ENCODE peak calls at places on chromosomes 13 and 19, in four cellular contexts. S is transverse colon, K is heart right ventricle, E is left ventricle myocardium inferior. D is an unnamed sample.

GRCh38 chr19:11264452-11265176 is 2.3 kb upstream of the DOCK6 start:
- DNase-seq in S (peak), K (peak), E (peak), D (no peak)

GRCh38 chr19:14146789-14147216 is 10.4 kb upstream of the ASF1B start:
- DNase-seq in S (no peak), K (no peak), E (no peak), D (no peak)

GRCh38 chr19:35083678-35084077 is 31.9 kb upstream of the FXYD3 start:
- DNase-seq in S (no peak), K (no peak), E (no peak), D (no peak)

GRCh38 chr19:14933506-14933905 is 7.8 kb upstream of the OR7C2 start:
- DNase-seq in S (no peak), K (no peak), E (no peak), D (no peak)

GRCh38 chr13:30616927-30617314 is 799 bp upstream of the USPL1 start:
- DNase-seq in S (peak), K (no peak), E (peak), D (peak)

GRCh38 chr19:49342291-49342721 is 7.1 kb downstream of the CD37 start:
- DNase-seq in S (peak), K (no peak), E (no peak), D (no peak)

GRCh38 chr13:35469781-35470380 is 6.6 kb downstream of the MAB21L1 start:
- DNase-seq in S (no peak), K (no peak), E (no peak), D (no peak)

GRCh38 chr19:45769821-45770191 is 754 bp upstream of the SIX5 start:
- DNase-seq in S (peak), K (peak), E (no peak), D (no peak)

GRCh38 chr13:43516401-43516826 is 270.4 kb downstream of the ENOX1 start:
- DNase-seq in S (no peak), K (no peak), E (no peak), D (no peak)

GRCh38 chr13:110397445-110397844 is 90.4 kb downstream of the COL4A2 start:
- DNase-seq in S (no peak), K (no peak), E (no peak), D (no peak)

GRCh38 chr13:43908156-43909126 is 28.7 kb downstream of the LACC1 start:
- DNase-seq in S (no peak), K (no peak), E (no peak), D (no peak)

GRCh38 chr13:48403151-48403631 is 9.7 kb downstream of the LPAR6 start:
- DNase-seq in S (no peak), K (no peak), E (no peak), D (no peak)

GRCh38 chr19:1773173-1773572 is 19.9 kb downstream of the ONECUT3 start:
- DNase-seq in S (no peak), K (no peak), E (no peak), D (no peak)

GRCh38 chr19:3783660-3784584 is 2.3 kb downstream of the MATK start:
- DNase-seq in S (no peak), K (no peak), E (no peak), D (no peak)

GRCh38 chr13:73837147-73837546 is 297.1 kb downstream of the KLF12 start:
- DNase-seq in S (no peak), K (no peak), E (no peak), D (no peak)

GRCh38 chr19:17997969-17998826 is 9.8 kb upstream of the ARRDC2 start:
- DNase-seq in S (peak), K (no peak), E (no peak), D (peak)

GRCh38 chr19:35039881-35040456 is 1.6 kb upstream of the HPN start:
- DNase-seq in S (no peak), K (no peak), E (no peak), D (no peak)

GRCh38 chr13:34419025-34419424 is 523.0 kb upstream of the NBEA start:
- DNase-seq in S (no peak), K (no peak), E (no peak), D (no peak)

GRCh38 chr19:32397736-32398135 is 7.8 kb upstream of the DPY19L3 start:
- DNase-seq in S (no peak), K (no peak), E (no peak), D (no peak)

GRCh38 chr13:39144941-39145533 is 106.8 kb downstream of the NHLRC3 start:
- DNase-seq in S (peak), K (peak), E (peak), D (no peak)

GRCh38 chr13:51025245-51025872 is 85.7 kb downstream of the C13orf42 start:
- DNase-seq in S (no peak), K (no peak), E (no peak), D (no peak)

GRCh38 chr13:108964601-108965000 is 335.2 kb downstream of the MYO16 start:
- DNase-seq in S (no peak), K (no peak), E (no peak), D (no peak)

GRCh38 chr19:37941820-37942515 is 35.0 kb downstream of the SIPA1L3 start:
- DNase-seq in S (peak), K (no peak), E (no peak), D (no peak)

GRCh38 chr13:109416001-109416400 is 370.4 kb downstream of the IRS2 start:
- DNase-seq in S (no peak), K (no peak), E (no peak), D (no peak)

GRCh38 chr19:13764821-13765394 is 586 bp downstream of the MRI1 start:
- DNase-seq in S (peak), K (peak), E (peak), D (no peak)

GRCh38 chr13:62544928-62545327 is 1129.3 kb upstream of the PCDH20 start:
- DNase-seq in S (no peak), K (no peak), E (no peak), D (no peak)

GRCh38 chr13:35252536-35253205 is 223.8 kb downstream of the MAB21L1 start:
- DNase-seq in S (no peak), K (no peak), E (no peak), D (no peak)

GRCh38 chr19:15584541-15585115 is 30.4 kb upstream of the CYP4F8 start:
- DNase-seq in S (peak), K (peak), E (peak), D (peak)

GRCh38 chr19:44865196-44865767 is 19.2 kb downstream of the NECTIN2 start:
- DNase-seq in S (no peak), K (no peak), E (no peak), D (no peak)

GRCh38 chr13:51426982-51427381 is 25.9 kb downstream of the INTS6 start:
- DNase-seq in S (no peak), K (no peak), E (no peak), D (no peak)

GRCh38 chr13:106311004-106311403 is 224.5 kb downstream of the EFNB2 start:
- DNase-seq in S (no peak), K (no peak), E (no peak), D (no peak)

GRCh38 chr13:106314417-106314816 is 221.0 kb downstream of the EFNB2 start:
- DNase-seq in S (no peak), K (no peak), E (no peak), D (no peak)

GRCh38 chr13:106306748-106307277 is 228.6 kb downstream of the EFNB2 start:
- DNase-seq in S (no peak), K (no peak), E (no peak), D (no peak)

DNA sequence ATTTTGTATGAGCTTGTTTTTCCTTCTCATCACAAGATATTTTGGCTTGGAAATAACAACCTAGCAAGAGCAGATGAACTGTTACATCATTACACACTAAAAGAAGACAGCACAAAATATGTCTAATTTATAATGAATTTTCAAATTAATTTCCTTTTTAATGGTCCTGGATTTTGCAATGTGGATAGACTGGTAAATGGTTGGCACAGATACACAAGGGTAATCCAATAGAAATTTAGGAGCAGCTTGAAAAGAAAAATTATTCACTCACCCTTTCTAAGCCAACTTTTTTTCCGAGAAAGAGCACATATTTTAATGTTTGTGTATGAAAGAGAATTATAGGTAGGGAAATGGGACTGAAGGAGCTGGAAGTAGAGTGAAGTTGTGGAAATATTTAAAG is 225.0 kb downstream of the EFNB2 start:
- DNase-seq in S (no peak), K (no peak), E (no peak), D (no peak)
- TF ChIP-seq CTCF in S (no peak), K (no peak), E (no peak), D (no peak)

GRCh38 chr13:113584205-113584869 is at the start of gene TFDP1:
- DNase-seq in S (peak), K (peak), E (peak), D (peak)
- TF ChIP-seq CTCF in S (no peak), K (no peak), E (no peak), D (no peak)

GRCh38 chr19:4977299-4978174 is 8.6 kb downstream of the KDM4B start:
- DNase-seq in S (peak), K (peak), E (peak), D (no peak)

GRCh38 chr19:4979211-4979807 is 10.4 kb downstream of the KDM4B start:
- DNase-seq in S (no peak), K (no peak), E (no peak), D (no peak)

GRCh38 chr19:4980087-4980486 is 11.2 kb downstream of the KDM4B start:
- DNase-seq in S (no peak), K (no peak), E (no peak), D (no peak)

GRCh38 chr19:4974855-4975469 is 6.0 kb downstream of the KDM4B start:
- DNase-seq in S (no peak), K (no peak), E (no peak), D (no peak)

DNA sequence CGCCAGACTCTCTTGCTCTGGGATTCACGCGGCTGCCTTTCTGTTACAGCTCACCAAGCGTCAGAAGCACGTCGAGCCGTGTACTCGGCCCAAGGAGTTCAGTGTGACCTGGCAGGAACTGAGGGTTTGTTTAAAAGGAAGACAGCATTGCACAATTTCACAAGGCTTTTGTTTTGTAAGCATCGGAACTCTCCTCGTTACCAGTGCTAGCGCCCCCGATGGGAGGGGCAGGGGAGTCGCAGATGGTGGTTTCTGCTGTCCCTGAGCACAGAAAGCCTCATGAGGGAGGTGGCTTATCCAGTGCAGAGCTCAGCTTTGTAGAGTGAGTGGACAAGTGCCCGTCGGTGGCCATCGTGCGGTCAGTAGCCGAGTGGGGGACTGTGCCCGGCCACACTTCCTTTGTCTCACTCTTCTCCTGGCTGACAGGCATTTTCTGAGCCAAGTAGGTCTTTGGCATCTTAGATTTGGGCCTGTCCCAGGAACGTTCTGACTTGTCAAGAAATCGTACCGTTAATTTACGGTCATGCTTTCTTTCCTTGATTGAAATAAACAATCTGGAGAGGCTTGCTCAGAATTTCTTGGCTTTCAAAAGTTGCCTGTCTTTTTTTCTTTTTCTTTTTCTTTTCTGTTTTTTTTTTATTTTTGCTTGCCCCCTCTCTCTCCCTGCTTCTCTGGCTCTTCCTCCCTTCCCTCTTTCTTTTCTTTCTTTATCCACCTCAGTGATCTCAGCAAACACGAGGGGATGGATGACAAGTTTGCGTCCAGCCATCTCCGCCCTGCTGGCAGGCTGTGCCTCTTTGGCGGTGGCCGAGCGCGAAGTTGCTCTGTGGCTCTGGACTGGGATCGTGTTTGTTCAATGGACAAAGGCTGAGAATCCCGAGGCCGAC is 7.7 kb downstream of the KDM4B start:
- DNase-seq in S (peak), K (peak), E (peak), D (peak)
- TF ChIP-seq CTCF in S (peak), K (peak), E (no peak), D (peak)

DNA sequence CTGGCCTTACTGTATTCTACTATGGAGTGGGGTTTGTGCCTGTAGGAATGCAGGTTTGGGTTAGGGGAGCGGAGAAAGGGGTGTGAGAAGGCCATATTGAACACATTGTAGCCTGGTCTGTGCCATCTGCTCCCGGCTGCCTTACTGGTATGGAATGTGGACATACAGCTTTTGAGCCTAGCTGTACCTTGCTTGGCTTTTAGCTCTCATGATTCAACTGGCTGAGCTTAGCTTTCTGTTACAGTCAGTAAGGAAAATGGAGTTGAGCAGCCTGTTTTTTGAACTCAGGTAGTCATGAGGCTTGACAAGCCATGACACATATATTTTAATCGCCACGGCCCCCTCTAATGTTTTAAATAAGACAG is 41.6 kb downstream of the ARHGAP35 start:
- DNase-seq in S (no peak), K (no peak), E (no peak), D (no peak)
- TF ChIP-seq CTCF in S (no peak), K (no peak), E (no peak), D (no peak)

GRCh38 chr13:80577285-80577684 is 236.4 kb upstream of the SPRY2 start:
- DNase-seq in S (no peak), K (no peak), E (no peak), D (no peak)

GRCh38 chr13:80574113-80574512 is 233.2 kb upstream of the SPRY2 start:
- DNase-seq in S (no peak), K (no peak), E (no peak), D (no peak)

GRCh38 chr13:80571346-80572307 is 230.7 kb upstream of the SPRY2 start:
- DNase-seq in S (no peak), K (no peak), E (no peak), D (no peak)

GRCh38 chr13:80572308-80572676 is 231.4 kb upstream of the SPRY2 start:
- DNase-seq in S (no peak), K (no peak), E (no peak), D (no peak)

GRCh38 chr13:80572867-80573266 is 231.9 kb upstream of the SPRY2 start:
- DNase-seq in S (no peak), K (no peak), E (no peak), D (no peak)
- TF ChIP-seq CTCF in S (no peak), K (no peak), E (no peak), D (no peak)

DNA sequence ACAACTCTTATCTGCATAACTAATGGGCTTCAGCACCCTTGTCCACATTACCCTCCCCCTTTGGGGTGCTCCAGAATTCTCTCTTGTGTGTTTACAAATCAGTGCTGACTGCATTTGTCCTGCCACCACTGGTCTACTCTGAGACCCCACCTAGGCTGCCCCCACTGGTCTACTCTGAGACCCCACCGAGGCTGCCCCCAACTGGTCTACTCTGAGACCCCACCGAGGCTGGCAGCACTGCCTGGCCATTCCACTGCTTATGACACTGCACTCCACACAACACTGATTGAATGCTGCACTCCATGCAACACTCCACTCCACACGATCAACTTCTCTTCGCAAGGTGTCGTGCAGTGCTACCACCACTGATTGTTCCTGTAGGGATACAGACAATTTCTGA is 1459.2 kb upstream of the SLC10A2 start:
- DNase-seq in S (no peak), K (no peak), E (no peak), D (no peak)
- TF ChIP-seq CTCF in S (no peak), K (no peak), E (no peak), D (no peak)

GRCh38 chr13:89066868-89067466 is 1395.8 kb downstream of the SLITRK5 start:
- DNase-seq in S (peak), K (no peak), E (no peak), D (no peak)
- TF ChIP-seq CTCF in S (peak), K (peak), E (peak), D (peak)

GRCh38 chr13:83882626-83882959 is 319 bp upstream of the SLITRK1 start:
- DNase-seq in S (no peak), K (no peak), E (no peak), D (no peak)
- TF ChIP-seq CTCF in S (no peak), K (no peak), E (no peak), D (no peak)

D was measured in CD14-positive monocyte.